ENCODE peak calls at places on chromosomes 16 and 17, in five cellular contexts. I is endodermal cell, X is pancreas, S is coronary artery, V is body of pancreas. U is an unnamed sample.

GRCh38 chr17:80386341-80386740 is 28.6 kb upstream of the ENDOV start:
- DNase-seq in S (peak), V (no peak), X (no peak), I (no peak), U (no peak)

GRCh38 chr17:65783845-65784334 is 222.4 kb upstream of the AXIN2 start:
- DNase-seq in I (no peak), S (no peak), V (no peak), X (no peak), U (peak)

GRCh38 chr17:4856937-4857314 is 23.8 kb downstream of the MINK1 start:
- DNase-seq in I (no peak), S (no peak), X (no peak), V (no peak), U (no peak)

GRCh38 chr16:84755004-84755672 is 55.3 kb downstream of the USP10 start:
- DNase-seq in I (no peak), S (no peak), V (no peak), X (no peak), U (no peak)

GRCh38 chr17:48259710-48260291 is 152.2 kb downstream of the SNX11 start:
- DNase-seq in X (no peak), S (no peak), V (peak), I (peak), U (peak)

GRCh38 chr17:46917516-46917915 is 5.4 kb upstream of the GOSR2 start:
- DNase-seq in V (no peak), I (no peak), S (no peak), X (no peak), U (no peak)

GRCh38 chr17:16521070-16521727 is 29.2 kb upstream of the LRRC75A start:
- DNase-seq in X (peak), S (peak), V (peak), I (peak), U (peak)

GRCh38 chr16:84518804-84519341 is 14.4 kb upstream of the MEAK7 start:
- DNase-seq in I (no peak), S (no peak), V (no peak), X (no peak), U (no peak)

GRCh38 chr17:74919440-74920305 is 3.4 kb downstream of the USH1G start:
- DNase-seq in X (peak), S (no peak), I (peak), V (peak), U (no peak)

GRCh38 chr16:47503936-47504335 is 42.8 kb downstream of the PHKB start:
- DNase-seq in S (no peak), V (no peak), I (no peak), X (no peak), U (no peak)

GRCh38 chr17:30228011-30228410 is 7.5 kb downstream of the SLC6A4 start:
- DNase-seq in X (no peak), I (no peak), V (no peak), S (no peak), U (no peak)

GRCh38 chr17:73462830-73463229 is 151.0 kb upstream of the CDC42EP4 start:
- DNase-seq in S (no peak), X (no peak), V (no peak), I (no peak), U (no peak)

GRCh38 chr16:66549284-66550131 is at the start of gene TK2:
- DNase-seq in X (peak), S (no peak), I (peak), V (peak), U (peak)

GRCh38 chr16:68617735-68618134 is 27.4 kb upstream of the CDH3 start:
- DNase-seq in S (no peak), X (no peak), V (no peak), I (no peak), U (no peak)

GRCh38 chr17:62704381-62704971 is 77.0 kb downstream of the MRC2 start:
- DNase-seq in X (peak), V (peak), I (peak), S (no peak), U (peak)

GRCh38 chr16:78566397-78567073 is 467.1 kb downstream of the WWOX start:
- DNase-seq in X (no peak), S (no peak), I (peak), V (no peak), U (no peak)

GRCh38 chr16:2963611-2964415 is at the start of gene KREMEN2:
- DNase-seq in X (peak), V (no peak), I (peak), S (no peak), U (peak)

GRCh38 chr17:42334667-42335066 is 46.4 kb downstream of the STAT5A start:
- DNase-seq in X (no peak), V (no peak), S (no peak), I (no peak), U (no peak)

GRCh38 chr16:87864331-87864989 is 4.8 kb downstream of the SLC7A5 start:
- DNase-seq in I (no peak), V (no peak), X (no peak), S (no peak), U (peak)

GRCh38 chr16:15976929-15977637 is 27.7 kb downstream of the ABCC1 start:
- DNase-seq in I (no peak), S (peak), V (no peak), X (no peak), U (no peak)

GRCh38 chr16:57091990-57092785 is at the start of gene CPNE2:
- DNase-seq in S (no peak), V (peak), X (peak), I (peak), U (peak)

GRCh38 chr17:63833026-63833740 is 5.7 kb upstream of the FTSJ3 start:
- DNase-seq in S (no peak), X (no peak), I (no peak), V (no peak), U (peak)

GRCh38 chr17:49213399-49213798 is 2.9 kb downstream of the ABI3 start:
- DNase-seq in I (no peak), S (no peak), V (no peak), X (no peak), U (no peak)

GRCh38 chr17:6163632-6164319 is 93.6 kb downstream of the WSCD1 start:
- DNase-seq in I (peak), V (no peak), S (no peak), X (no peak), U (no peak)

GRCh38 chr16:64391009-64391663 is 730.7 kb downstream of the CDH11 start:
- DNase-seq in S (no peak), X (no peak), I (no peak), V (no peak), U (no peak)
- H3K4me3 ChIP-seq in S (peak), X (no peak), I (no peak), V (no peak), U (peak)

GRCh38 chr17:43359469-43360105 is 39.2 kb upstream of the ARL4D start:
- DNase-seq in S (no peak), V (no peak), I (peak), X (no peak), U (no peak)
- H3K27ac ChIP-seq in S (peak), V (peak), I (peak), X (peak), U (peak)

GRCh38 chr16:19137201-19137601 is 23.4 kb downstream of the ITPRIPL2 start:
- DNase-seq in V (no peak), S (no peak), I (no peak), X (no peak), U (no peak)
- H3K4me3 ChIP-seq in V (no peak), S (no peak), I (no peak), X (no peak), U (no peak)

DNA sequence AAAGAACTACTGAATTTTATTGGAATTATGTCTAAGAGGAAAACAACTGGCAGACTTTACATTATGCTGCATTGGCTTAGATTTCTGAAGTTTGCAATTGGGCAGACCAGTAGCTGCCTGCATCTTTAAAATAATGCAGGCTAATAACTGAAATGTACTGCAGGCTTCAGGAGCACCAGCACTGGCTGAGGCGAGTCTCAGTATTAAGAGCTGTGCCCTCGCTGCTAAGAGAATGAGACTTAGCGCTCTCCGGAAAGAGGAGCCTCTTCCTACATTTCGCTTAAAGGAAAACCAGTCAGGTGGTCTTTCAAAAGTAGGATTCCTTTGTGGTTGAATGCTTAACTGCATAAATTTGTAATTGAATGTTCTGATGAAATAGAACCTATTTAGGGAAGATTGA is 885 bp downstream of the CNTNAP4 start:
- DNase-seq in S (no peak), X (no peak), I (no peak), V (no peak), U (no peak)
- H3K27ac ChIP-seq in S (no peak), X (no peak), I (no peak), V (no peak), U (no peak)

GRCh38 chr17:39774043-39774442 is 36.3 kb downstream of the GRB7 start:
- DNase-seq in V (no peak), S (no peak), X (no peak), I (peak), U (no peak)

GRCh38 chr17:39772987-39773664 is 35.4 kb downstream of the GRB7 start:
- DNase-seq in V (no peak), S (no peak), I (peak), X (no peak), U (no peak)

GRCh38 chr17:39777534-39778365 is 40.0 kb downstream of the GRB7 start:
- DNase-seq in X (no peak), S (no peak), V (no peak), I (peak), U (no peak)

GRCh38 chr17:39775075-39775474 is 37.3 kb downstream of the GRB7 start:
- DNase-seq in S (no peak), I (peak), V (no peak), X (no peak), U (no peak)

GRCh38 chr17:39776267-39776666 is 38.5 kb downstream of the GRB7 start:
- DNase-seq in V (no peak), S (no peak), X (no peak), I (peak), U (no peak)
- H3K4me3 ChIP-seq in V (no peak), S (no peak), X (no peak), I (no peak), U (no peak)

GRCh38 chr16:21302454-21302853 is 24.4 kb upstream of the CRYM start:
- DNase-seq in V (no peak), X (no peak), I (peak), S (no peak), U (no peak)
- H3K27ac ChIP-seq in V (no peak), X (no peak), I (no peak), S (no peak), U (no peak)

GRCh38 chr17:81518113-81518784 is 5.7 kb upstream of the ACTG1 start:
- DNase-seq in V (no peak), S (no peak), X (peak), I (peak), U (no peak)
- H3K4me3 ChIP-seq in V (no peak), S (peak), X (no peak), I (peak), U (no peak)

DNA sequence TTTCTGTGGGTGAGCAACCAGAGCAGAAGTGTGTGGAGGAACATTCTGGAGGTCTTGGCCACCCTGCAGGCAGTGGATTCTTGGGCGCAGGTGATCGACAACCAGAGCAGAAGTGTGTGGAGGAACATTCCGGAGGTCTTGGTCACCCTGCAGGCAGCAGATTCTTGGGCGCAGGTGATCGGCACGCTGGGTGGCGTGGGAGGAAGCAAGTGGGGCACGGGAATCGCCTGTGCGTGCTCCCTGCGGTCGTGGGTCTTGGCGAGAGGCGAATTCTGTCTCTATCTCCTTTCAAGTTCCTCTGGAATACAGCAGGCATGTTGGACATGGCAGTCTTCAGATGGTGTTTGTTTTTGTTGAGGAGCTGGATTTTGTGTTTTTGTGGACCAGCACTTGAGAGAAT is 30.7 kb upstream of the ZNF750 start:
- DNase-seq in I (no peak), S (no peak), V (no peak), X (no peak), U (no peak)
- H3K27ac ChIP-seq in I (no peak), S (no peak), V (no peak), X (no peak), U (no peak)

DNA sequence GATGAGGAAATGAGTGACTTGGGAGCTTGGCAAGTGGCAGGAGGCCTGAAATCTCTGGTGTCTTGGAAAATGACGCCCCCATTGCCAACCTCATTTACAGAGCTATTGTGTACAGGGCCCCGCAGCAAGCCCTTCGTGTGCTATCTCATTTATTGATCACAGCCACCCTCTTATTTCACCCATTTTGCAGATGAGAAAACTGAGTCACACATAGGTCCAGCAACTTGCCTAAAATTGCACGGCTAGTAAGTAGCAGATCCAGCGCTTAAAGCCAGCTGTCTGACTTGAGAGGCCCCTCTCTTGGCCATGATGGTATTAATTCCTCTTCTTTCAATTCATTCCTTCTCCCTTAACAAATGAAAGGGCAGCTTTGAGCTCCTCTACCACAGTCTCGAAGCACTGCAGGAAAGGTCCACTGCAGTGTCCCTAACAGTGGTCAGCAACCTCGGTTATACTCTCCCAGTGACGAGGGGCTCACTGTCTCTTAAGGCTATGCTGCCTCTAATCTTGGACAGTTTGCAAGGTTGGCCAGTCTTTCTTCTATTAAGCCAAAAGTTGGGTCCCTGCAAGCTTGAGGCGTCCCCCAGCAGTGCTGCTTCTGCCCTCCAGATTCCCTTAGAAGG is 162.2 kb downstream of the COPRS start:
- DNase-seq in X (no peak), V (no peak), I (no peak), S (no peak), U (no peak)
- H3K4me3 ChIP-seq in X (no peak), V (no peak), I (no peak), S (no peak), U (no peak)

GRCh38 chr17:18119938-18120337 is 11.4 kb downstream of the MYO15A start:
- DNase-seq in X (no peak), V (no peak), S (no peak), I (no peak), U (no peak)

GRCh38 chr17:18122991-18123753 is 14.6 kb downstream of the MYO15A start:
- DNase-seq in S (no peak), V (no peak), I (no peak), X (no peak), U (no peak)

GRCh38 chr17:18120461-18121053 is 12.0 kb downstream of the MYO15A start:
- DNase-seq in I (no peak), V (no peak), X (no peak), S (no peak), U (no peak)

GRCh38 chr17:18119166-18119745 is 10.7 kb downstream of the MYO15A start:
- DNase-seq in X (no peak), I (no peak), V (no peak), S (no peak), U (no peak)

GRCh38 chr17:18121201-18121600 is 12.6 kb downstream of the MYO15A start:
- DNase-seq in V (no peak), I (no peak), S (no peak), X (no peak), U (no peak)
- H3K27ac ChIP-seq in V (no peak), I (no peak), S (no peak), X (no peak), U (no peak)

U was measured in SJSA1.